ENCODE peak calls at places on chromosomes 2 and 18, in four cellular contexts. C is HL-60, K is cardiac fibroblast, S is mucosa of descending colon. L is an unnamed sample.

GRCh38 chr18:75276813-75277628 is 66.4 kb downstream of the TSHZ1 start:
- DNase-seq in K (no peak), S (no peak), C (peak), L (no peak)

GRCh38 chr2:120526047-120526562 is 180.2 kb downstream of the INHBB start:
- DNase-seq in S (no peak), C (no peak), K (no peak), L (no peak)

GRCh38 chr2:219204425-219205164 is 2.0 kb upstream of the ZFAND2B start:
- DNase-seq in S (no peak), K (no peak), C (no peak), L (no peak)

GRCh38 chr2:118221952-118222594 is 133.8 kb downstream of the INSIG2 start:
- DNase-seq in C (peak), K (peak), S (no peak), L (peak)

GRCh38 chr18:10119528-10119927 is 205.7 kb downstream of the VAPA start:
- DNase-seq in S (no peak), K (no peak), C (no peak), L (no peak)

GRCh38 chr2:71471276-71471675 is 17.9 kb downstream of the DYSF start:
- DNase-seq in C (no peak), S (no peak), K (peak), L (no peak)

GRCh38 chr18:56999823-57000222 is 147.1 kb upstream of the BOD1L2 start:
- DNase-seq in S (no peak), K (no peak), C (no peak), L (no peak)

GRCh38 chr18:61825386-61825785 is 67.4 kb downstream of the RNF152 start:
- DNase-seq in C (no peak), S (no peak), K (peak), L (no peak)

GRCh38 chr2:96386470-96386869 is 50.9 kb downstream of the NCAPH start:
- DNase-seq in C (no peak), K (no peak), S (no peak), L (no peak)

GRCh38 chr18:2316082-2316481 is 255.2 kb downstream of the METTL4 start:
- DNase-seq in S (no peak), C (no peak), K (no peak), L (no peak)

GRCh38 chr2:99827296-99827999 is 314.9 kb downstream of the AFF3 start:
- DNase-seq in K (no peak), C (peak), S (no peak), L (no peak)

GRCh38 chr18:77369644-77370043 is 120.0 kb downstream of the GALR1 start:
- DNase-seq in K (no peak), S (no peak), C (no peak), L (no peak)

GRCh38 chr18:13541621-13542519 is 184.5 kb downstream of the FAM210A start:
- DNase-seq in K (no peak), C (no peak), S (peak), L (no peak)

GRCh38 chr2:204670124-204670523 is 124.8 kb downstream of the PARD3B start:
- DNase-seq in K (no peak), S (no peak), C (no peak), L (no peak)

GRCh38 chr2:25825238-25825637 is 53.0 kb downstream of the ASXL2 start:
- DNase-seq in K (no peak), C (peak), S (no peak), L (no peak)

GRCh38 chr2:150042844-150043503 is 444.5 kb downstream of the RND3 start:
- DNase-seq in S (no peak), K (no peak), C (no peak), L (no peak)

GRCh38 chr2:69305712-69306611 is 81.1 kb downstream of the GFPT1 start:
- DNase-seq in K (peak), S (peak), C (no peak), L (no peak)

GRCh38 chr2:31203916-31204315 is 13.4 kb downstream of the CAPN14 start:
- DNase-seq in C (no peak), S (no peak), K (no peak), L (no peak)

GRCh38 chr2:121690095-121690494 is 40.8 kb upstream of the CLASP1 start:
- DNase-seq in K (no peak), C (no peak), S (no peak), L (no peak)

GRCh38 chr18:3447035-3447894 is 2.7 kb upstream of the TGIF1 start:
- DNase-seq in C (peak), S (peak), K (peak), L (peak)

GRCh38 chr2:192194065-192194865 is 468 bp downstream of the TMEFF2 start:
- DNase-seq in S (peak), C (no peak), K (peak), L (peak)

GRCh38 chr2:213122730-213123129 is 28.7 kb downstream of the IKZF2 start:
- DNase-seq in S (no peak), C (no peak), K (no peak), L (peak)

GRCh38 chr2:213121677-213122076 is 29.7 kb downstream of the IKZF2 start:
- DNase-seq in C (no peak), S (no peak), K (no peak), L (no peak)

GRCh38 chr2:213129311-213129710 is 22.1 kb downstream of the IKZF2 start:
- DNase-seq in S (no peak), C (peak), K (no peak), L (no peak)

GRCh38 chr2:213125646-213126347 is 25.6 kb downstream of the IKZF2 start:
- DNase-seq in S (no peak), C (peak), K (peak), L (no peak)
- TF ChIP-seq CTCF in S (no peak), C (no peak), K (peak), L (no peak)

GRCh38 chr2:53202063-53202462 is 565.5 kb upstream of the CHAC2 start:
- DNase-seq in S (no peak), C (no peak), K (peak), L (peak)
- TF ChIP-seq CTCF in S (no peak), C (no peak), K (peak), L (peak)

GRCh38 chr18:51032193-51032592 is 2.2 kb downstream of the SMAD4 start:
- DNase-seq in S (no peak), K (no peak), C (no peak), L (no peak)

GRCh38 chr18:51028201-51028805 is 1.7 kb upstream of the SMAD4 start:
- DNase-seq in K (peak), S (no peak), C (peak), L (no peak)

GRCh38 chr18:51029694-51030536 is at the start of gene SMAD4:
- DNase-seq in K (peak), C (peak), S (peak), L (peak)

GRCh38 chr18:51029378-51029693 is 677 bp upstream of the SMAD4 start:
- DNase-seq in S (no peak), K (no peak), C (no peak), L (peak)

DNA sequence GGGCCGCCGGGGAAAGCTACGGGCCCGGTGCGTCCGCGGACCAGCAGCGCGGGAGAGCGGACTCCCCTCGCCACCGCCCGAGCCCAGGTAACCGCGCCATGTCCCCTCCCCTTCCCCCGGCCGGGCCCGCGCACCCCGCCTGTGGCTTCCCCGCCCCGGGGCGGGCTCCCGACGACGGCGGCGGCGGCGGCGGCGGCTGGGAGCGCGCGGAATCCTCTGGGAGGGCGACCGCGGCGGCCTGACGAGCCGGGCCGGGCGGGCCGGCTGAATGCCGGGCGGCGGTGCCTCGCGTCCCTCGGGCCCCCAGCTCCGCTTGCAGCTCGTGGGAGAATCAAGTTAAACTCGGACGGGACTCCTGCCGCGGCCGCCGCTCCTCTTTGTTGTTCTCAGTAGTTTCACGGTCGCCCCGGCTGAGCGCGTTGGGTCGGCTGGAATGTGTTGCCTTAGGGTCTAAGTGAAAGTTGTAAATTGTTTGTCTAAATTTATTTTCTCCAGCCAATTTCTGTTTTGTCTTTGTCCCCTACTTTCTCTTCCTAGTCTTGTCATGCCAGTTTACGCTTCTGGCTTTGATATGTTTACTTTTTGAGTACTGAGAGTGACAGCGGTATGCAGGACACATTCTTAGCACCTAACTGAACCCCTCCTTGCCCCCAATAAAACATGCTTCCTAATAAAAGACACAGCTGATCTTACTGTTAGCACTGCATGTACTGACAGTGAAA is 685 bp downstream of the SMAD4 start:
- DNase-seq in K (peak), S (peak), C (peak), L (peak)
- TF ChIP-seq CTCF in K (no peak), S (no peak), C (no peak), L (no peak)

GRCh38 chr2:130287656-130288026 is 55.1 kb upstream of the IMP4 start:
- DNase-seq in K (no peak), C (no peak), S (no peak), L (no peak)

GRCh38 chr2:130289780-130290179 is 52.9 kb upstream of the IMP4 start:
- DNase-seq in C (no peak), K (no peak), S (no peak), L (peak)

GRCh38 chr2:130286983-130287655 is 55.6 kb upstream of the IMP4 start:
- DNase-seq in K (no peak), C (no peak), S (peak), L (no peak)

DNA sequence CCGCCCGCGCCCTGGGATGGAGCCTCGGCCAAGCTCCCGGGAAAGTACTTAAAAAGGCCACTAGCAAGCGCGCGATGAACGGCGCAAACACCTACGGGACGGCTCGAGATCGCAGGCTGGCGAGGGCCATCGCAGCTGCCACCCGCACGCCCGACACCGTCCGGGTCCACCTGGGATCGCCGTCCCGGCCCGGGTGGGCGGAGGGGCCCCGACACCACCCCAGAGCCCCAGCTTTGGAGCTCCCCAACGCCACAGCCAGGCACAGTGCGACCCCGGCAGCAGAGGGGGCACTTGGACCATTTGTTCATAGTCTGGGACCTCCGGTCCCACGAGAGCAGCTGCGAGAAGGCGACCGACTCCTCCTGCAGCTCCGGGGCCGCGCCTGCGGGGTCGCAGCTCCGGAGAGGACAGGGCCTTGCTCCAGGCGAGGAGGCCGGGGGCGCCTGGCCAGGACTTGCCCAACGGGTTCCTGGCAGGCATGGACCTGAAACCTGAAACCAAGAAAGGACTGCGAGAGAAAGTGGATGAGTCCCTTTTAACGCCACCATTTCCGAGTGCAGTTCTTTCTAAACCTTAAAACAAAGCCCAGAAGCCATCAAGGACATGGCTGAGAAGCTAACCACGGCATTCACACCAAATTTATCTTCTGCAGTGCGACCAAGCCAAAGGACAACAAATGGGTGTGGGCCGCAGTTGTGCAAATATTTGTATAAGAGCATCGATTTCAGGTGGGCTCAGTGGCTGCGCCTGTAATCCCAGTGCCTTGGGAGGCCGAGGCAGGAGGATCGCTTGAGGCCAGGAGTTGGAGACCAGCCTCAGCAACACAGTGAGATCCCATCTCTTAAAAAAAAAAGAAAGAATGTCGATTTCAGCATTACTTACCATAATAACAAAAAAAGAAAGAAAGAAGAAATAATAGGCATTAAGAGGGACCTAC is 54.0 kb upstream of the IMP4 start:
- DNase-seq in S (no peak), C (no peak), K (no peak), L (peak)
- TF ChIP-seq CTCF in S (no peak), C (no peak), K (no peak), L (peak)

GRCh38 chr2:216694201-216694825 is 1.0 kb downstream of the IGFBP5 start:
- DNase-seq in K (peak), S (peak), C (peak), L (no peak)

GRCh38 chr2:216696751-216697560 is 1.6 kb upstream of the IGFBP5 start:
- DNase-seq in K (peak), C (no peak), S (no peak), L (no peak)

GRCh38 chr2:216694826-216695217 is 527 bp downstream of the IGFBP5 start:
- DNase-seq in C (no peak), S (no peak), K (no peak), L (no peak)

GRCh38 chr2:216696321-216696720 is 972 bp upstream of the IGFBP5 start:
- DNase-seq in K (no peak), C (no peak), S (no peak), L (no peak)

GRCh38 chr2:216695401-216695821 is at the start of gene IGFBP5:
- DNase-seq in C (no peak), K (peak), S (peak), L (no peak)
- TF ChIP-seq CTCF in C (no peak), K (no peak), S (no peak), L (no peak)

DNA sequence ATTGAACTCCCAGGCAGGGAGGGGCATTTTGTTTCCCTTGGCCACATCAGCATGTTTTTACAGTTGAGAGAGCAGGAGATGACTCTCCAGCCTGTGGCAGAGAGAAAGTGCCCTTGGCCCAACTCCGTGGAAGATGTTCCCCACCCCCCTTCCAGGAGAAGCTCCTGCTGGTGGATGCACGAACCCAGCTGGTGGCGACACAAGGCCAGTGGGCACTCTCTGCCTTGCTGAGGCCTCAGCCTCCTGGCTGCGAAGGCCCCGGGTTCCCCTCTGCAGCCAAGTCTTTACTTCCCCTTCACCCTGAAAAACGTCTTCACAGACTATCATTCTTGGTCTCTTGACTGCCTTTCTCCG is 265.4 kb downstream of the ANAPC1 start:
- DNase-seq in K (peak), S (no peak), C (peak), L (no peak)
- TF ChIP-seq CTCF in K (no peak), S (no peak), C (no peak), L (no peak)

GRCh38 chr2:72834561-72834960 is 8.7 kb upstream of the EXOC6B start:
- DNase-seq in S (no peak), C (no peak), K (no peak), L (no peak)

GRCh38 chr2:72837171-72837570 is 11.3 kb upstream of the EXOC6B start:
- DNase-seq in K (peak), C (no peak), S (no peak), L (no peak)

GRCh38 chr2:72830273-72830672 is 4.4 kb upstream of the EXOC6B start:
- DNase-seq in S (no peak), C (no peak), K (no peak), L (no peak)

GRCh38 chr2:72833084-72833714 is 7.4 kb upstream of the EXOC6B start:
- DNase-seq in C (no peak), K (no peak), S (no peak), L (peak)

DNA sequence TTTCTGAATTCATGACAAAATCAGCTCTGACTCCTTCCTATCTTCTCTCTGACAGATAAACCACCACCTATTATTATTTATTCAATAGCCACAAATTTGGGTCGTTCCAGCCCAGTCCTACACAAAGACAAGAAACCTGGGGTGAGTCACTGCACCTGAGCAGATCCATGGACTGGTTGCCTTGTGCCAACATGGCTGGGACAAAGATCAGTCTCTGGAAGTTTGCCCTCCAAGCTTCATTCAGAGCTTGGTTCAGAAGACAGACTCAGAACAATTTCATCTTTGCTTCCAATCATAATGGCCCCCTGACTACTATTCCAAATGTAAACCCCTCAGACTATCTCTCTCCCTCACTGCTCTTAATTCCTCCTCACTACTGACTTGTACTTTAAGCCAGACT is 9.6 kb upstream of the EXOC6B start:
- DNase-seq in K (no peak), C (no peak), S (no peak), L (no peak)
- TF ChIP-seq CTCF in K (no peak), C (no peak), S (no peak), L (no peak)

GRCh38 chr2:28477087-28477486 is 18.8 kb upstream of the PLB1 start:
- DNase-seq in S (no peak), K (no peak), C (no peak), L (no peak)
- TF ChIP-seq CTCF in S (no peak), K (no peak), C (no peak), L (no peak)

DNA sequence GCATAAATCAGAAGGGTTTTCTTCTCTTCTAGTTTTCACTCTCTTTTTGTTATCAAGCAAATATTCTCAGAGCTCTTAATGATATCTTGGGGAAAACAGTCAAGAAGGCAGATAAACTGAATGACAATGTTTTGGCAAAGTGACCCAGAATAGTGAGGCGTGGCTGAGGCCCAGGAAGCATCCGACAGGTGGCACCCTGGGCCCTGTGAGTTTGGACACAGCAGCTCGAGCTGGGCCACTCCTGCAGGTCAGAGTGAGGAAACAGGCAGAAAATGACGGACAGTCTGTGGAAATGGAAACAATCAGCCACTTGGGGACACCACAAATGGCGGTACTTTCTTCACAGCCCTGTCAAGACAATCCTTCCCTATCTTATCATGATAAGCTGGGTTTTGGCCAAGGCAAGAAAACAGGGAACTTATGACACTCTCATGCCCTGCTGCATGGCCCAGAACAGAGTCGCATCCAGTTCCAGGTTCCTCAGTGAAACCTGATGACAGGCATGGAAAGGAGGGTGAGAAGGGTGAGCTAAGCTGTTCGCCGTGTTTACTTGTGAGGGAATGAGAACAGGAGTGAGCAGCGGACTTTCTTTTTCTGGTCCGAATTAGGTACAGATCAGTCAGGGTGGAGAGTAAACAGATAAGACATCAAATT is 32.1 kb downstream of the MRPL44 start:
- DNase-seq in S (peak), K (no peak), C (no peak), L (no peak)
- TF ChIP-seq CTCF in S (peak), K (no peak), C (no peak), L (no peak)

DNA sequence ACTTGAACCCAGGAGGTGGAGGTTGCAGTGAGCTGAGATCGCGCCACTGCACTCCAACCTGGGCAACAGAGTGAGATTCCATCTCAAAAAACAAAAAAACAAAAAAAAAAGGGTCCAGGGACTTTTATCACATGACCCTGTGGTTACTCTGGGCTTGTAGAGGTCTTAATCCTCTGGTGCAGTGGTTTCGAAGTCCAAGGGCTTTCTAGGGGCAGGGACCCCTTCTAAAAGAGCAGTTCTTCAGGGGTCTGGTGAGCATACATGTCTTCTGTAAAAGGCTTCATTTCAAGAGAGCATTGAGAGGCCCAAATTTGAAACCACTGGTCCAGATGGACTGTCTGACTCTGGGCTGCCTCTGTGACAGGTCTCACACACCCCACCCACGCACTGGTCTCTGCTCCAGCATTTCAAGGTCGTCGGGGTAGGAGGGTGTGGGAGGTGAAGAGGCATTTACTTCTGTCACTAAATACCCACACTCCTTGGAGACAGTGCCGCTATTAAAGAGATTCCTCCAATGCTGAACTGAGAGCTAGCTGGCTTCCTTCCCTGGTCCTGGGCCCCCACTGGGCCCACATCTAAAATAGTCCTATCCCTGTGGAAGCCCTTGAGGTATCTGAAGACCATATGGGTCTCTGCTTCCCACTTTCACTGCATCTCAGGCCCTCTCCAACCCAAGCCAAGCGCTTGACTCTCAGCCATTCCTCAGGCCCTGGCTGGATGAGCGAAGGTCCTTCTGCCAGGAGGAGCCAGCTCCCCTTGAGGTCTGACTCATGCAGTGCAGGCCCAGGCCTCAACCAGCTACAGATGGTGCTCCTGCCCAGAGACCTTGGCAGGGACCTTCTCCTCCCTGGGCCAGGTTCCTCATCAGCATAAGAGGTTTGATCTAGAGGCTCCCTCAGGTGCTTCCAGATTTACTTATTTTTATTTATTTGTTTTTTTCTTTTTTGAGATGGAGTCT is 44.8 kb downstream of the PAX8 start:
- DNase-seq in C (peak), K (peak), S (no peak), L (no peak)
- TF ChIP-seq CTCF in C (no peak), K (peak), S (no peak), L (no peak)

L was measured in RWPE1.